ENCODE peak calls at places on chromosome 6, in nine cellular contexts. U, C, V, A, J, T, K, E and H are unnamed samples.

GRCh38 chr6:136024711-136025110 is 173.2 kb downstream of the PDE7B start:
- DNase-seq in E (no peak), T (no peak), A (no peak), V (no peak), C (no peak), J (no peak), U (no peak), K (no peak), H (no peak)

GRCh38 chr6:46366190-46366900 is 124.9 kb downstream of the RCAN2 start:
- DNase-seq in K (no peak), T (no peak), A (no peak), U (no peak), C (no peak), J (no peak), E (no peak), V (no peak), H (no peak)

GRCh38 chr6:42138630-42139619 is 3.5 kb downstream of the C6orf132 start:
- DNase-seq in K (peak; percentile 47), E (no peak), V (no peak), A (no peak), T (no peak), C (no peak), J (peak; percentile 49), U (no peak), H (no peak)

GRCh38 chr6:149917679-149918078 is 5.2 kb downstream of the RAET1G start:
- DNase-seq in K (no peak), A (no peak), V (no peak), T (no peak), E (no peak), U (no peak), J (no peak), C (no peak), H (no peak)

GRCh38 chr6:23456396-23456795 is 669.6 kb upstream of the NRSN1 start:
- DNase-seq in J (no peak), K (no peak), E (no peak), A (no peak), T (no peak), C (no peak), U (no peak), V (no peak), H (no peak)

GRCh38 chr6:15160812-15161211 is 85.1 kb upstream of the JARID2 start:
- DNase-seq in E (no peak), K (no peak), T (no peak), V (peak; percentile 20), A (no peak), U (no peak), J (no peak), C (no peak), H (no peak)

GRCh38 chr6:56933650-56934049 is 21.3 kb upstream of the BEND6 start:
- DNase-seq in K (no peak), A (no peak), U (no peak), C (no peak), T (no peak), J (no peak), E (no peak), V (no peak), H (peak; percentile 20)

GRCh38 chr6:2999005-2999620 is 581 bp upstream of the NQO2 start:
- DNase-seq in K (no peak), C (peak; percentile 83), U (no peak), T (peak; percentile 84), J (no peak), E (no peak), V (peak; percentile 73), A (no peak), H (no peak)

GRCh38 chr6:41558033-41558807 is 12.0 kb downstream of the FOXP4 start:
- DNase-seq in C (no peak), T (no peak), E (no peak), V (no peak), J (no peak), A (no peak), K (no peak), U (no peak), H (no peak)

GRCh38 chr6:117536317-117536716 is 53.8 kb downstream of the DCBLD1 start:
- DNase-seq in A (no peak), E (no peak), V (no peak), T (peak; percentile 33), J (no peak), U (no peak), K (no peak), C (no peak), H (no peak)

GRCh38 chr6:83183082-83183828 is 9.8 kb downstream of the PGM3 start:
- DNase-seq in E (no peak), T (peak; percentile 95), A (no peak), K (no peak), C (peak; percentile 92), V (peak; percentile 95), J (no peak), U (no peak), H (no peak)

GRCh38 chr6:15062311-15063252 is 183.3 kb upstream of the JARID2 start:
- DNase-seq in U (no peak), E (no peak), J (peak; percentile 82), V (peak; percentile 83), K (no peak), C (peak; percentile 14), A (no peak), T (peak; percentile 92), H (no peak)

GRCh38 chr6:28737750-28738395 is 185.9 kb downstream of the TRIM27 start:
- DNase-seq in A (no peak), T (no peak), V (no peak), K (no peak), J (no peak), E (no peak), U (no peak), C (no peak), H (no peak)

GRCh38 chr6:106145741-106146227 is 59.6 kb downstream of the PRDM1 start:
- DNase-seq in T (no peak), A (no peak), V (no peak), C (no peak), E (no peak), J (no peak), K (no peak), U (no peak), H (peak; percentile 34)

DNA sequence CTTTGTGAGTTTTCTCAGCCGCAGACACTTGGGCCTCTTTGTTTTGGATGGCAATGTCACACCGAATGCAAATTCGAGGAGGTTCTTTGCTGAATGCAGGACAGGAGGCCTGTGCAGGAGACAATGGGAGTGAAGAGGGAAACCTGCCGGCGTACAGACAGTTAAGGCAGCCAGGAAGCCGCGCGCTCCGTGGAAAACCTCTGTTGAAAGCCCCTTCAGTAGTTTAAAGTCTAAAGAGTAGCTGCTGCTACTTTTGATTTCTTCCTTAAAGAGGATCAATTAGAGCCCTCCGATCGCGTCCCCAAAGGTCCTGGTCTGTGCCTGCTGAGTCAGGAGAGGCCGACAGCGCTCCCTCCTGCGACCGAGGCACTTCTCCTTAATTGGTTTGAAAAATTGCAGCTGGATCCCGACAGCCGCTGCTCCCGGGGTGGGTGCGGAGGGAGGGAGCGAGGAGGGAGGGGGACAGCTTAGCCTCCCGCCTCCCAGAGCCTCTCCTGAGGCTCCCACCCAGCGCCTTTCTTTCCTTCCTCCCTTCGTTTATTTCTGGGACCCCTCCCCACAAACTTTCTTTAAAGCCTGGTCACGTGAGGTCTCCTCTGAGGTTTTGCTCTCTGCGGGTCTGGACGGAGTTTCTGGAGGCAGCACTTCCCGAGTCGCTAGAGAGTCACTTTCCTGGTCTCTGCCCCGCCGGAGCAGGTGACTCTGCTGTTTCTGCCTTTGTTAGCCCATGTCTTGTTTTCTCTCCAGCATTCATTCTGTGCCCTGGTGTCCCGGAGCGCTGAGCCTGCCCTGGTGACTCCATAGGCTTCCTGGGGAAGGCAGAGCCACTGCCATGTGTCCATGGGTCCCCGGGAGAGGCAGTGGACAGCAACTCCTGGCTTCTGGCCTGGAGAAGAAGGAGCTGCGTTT is 22.3 kb upstream of the RPP40 start:
- DNase-seq in K (peak; percentile 48), V (no peak), E (peak; percentile 38), A (no peak), U (peak; percentile 23), J (peak; percentile 69), T (peak; percentile 61), C (no peak), H (no peak)
- TF ChIP-seq CTCF in K (no peak), V (peak; percentile 5), E (peak; percentile 27), A (no peak), U (no peak), J (no peak), T (no peak), C (peak; percentile 20), H (no peak)

DNA sequence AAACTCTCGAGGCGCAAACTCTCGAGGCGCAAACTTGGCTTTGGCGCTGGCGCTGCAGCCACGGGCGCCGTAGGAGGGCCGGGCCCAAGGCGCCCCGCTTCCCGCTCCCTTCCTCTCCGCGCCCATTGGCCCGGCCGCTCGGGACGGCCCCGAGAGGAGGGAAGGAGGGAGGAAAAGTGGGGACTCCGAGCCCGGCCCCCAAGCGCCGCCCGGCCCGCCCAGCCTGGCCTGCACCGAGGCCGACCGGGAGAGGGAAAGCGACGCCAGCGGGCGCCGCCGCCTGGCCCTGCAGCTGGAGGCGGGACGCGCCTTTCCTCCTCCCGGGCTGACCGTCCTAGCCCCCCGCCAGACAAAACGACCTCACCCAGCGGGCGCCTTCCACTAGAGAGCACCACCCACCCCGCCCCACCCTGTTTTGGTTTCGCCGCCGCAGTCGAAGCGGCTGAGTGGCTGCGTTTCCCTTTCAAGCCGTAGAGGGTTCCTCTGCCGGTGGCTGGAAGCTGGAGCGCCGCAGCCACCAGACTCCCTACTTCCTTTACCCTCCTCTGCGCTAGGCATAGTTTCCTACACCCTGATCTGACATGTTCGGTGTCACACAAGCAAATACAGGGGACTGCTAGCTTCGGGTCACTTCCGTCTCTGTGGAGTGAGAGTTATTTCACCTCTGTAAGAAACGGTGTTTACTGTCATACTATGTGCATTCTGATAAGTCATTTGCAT is at the start of gene MBOAT1:
- DNase-seq in K (peak; percentile 89), J (peak; percentile 96), V (peak; percentile 62), U (peak; percentile 99), A (peak; percentile 29), C (peak; percentile 93), T (peak; percentile 96), E (peak; percentile 71), H (peak; percentile 86)
- TF ChIP-seq CTCF in K (peak; percentile 7), J (peak; percentile 33), V (no peak), U (peak; percentile 42), A (no peak), C (no peak), T (no peak), E (peak; percentile 17), H (peak; percentile 15)

DNA sequence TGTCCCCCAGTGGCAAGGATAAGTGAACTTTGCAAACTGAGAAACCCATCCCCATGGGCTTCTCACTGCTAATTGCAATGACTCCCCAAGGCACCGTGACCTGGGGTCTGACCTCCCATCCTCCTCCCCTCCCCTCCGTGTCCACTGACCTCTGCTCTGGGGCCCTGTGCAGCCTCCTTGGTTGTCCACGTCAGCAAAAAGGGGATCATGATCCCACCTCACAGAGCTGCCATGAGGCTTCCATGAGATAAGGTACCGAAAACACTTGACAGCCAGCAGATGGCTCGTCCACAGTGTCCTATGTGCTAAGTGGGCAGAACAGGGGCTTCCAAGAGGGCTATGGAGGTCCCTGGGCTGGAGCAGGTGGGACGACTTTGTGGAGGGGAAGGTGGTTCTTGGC is 104.5 kb downstream of the GRM4 start:
- DNase-seq in V (no peak), A (no peak), K (no peak), C (no peak), E (no peak), U (no peak), J (no peak), T (no peak), H (no peak)
- TF ChIP-seq CTCF in V (no peak), A (no peak), K (no peak), C (no peak), E (no peak), U (no peak), J (no peak), T (no peak), H (no peak)

DNA sequence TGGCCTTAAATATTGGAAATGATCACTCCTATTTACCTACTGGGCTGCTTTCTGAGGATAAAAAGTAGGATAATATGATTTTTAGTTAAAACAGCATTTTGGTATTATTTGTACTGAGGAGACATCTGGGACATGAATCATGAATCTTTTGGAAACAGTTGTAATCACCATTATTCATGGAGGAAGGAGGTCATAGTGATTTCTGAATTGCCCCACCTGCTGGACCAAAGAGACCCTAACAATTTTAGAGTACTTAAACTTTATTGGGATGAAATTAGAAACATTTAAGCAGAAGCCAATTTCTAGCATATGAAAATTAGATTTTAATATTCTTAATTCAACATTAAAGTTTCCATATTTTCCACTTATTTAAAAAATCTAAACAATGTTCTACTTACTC is 108.4 kb upstream of the SIM1 start:
- DNase-seq in A (no peak), U (peak; percentile 37), E (no peak), J (no peak), V (peak; percentile 21), T (peak; percentile 54), C (peak; percentile 38), K (no peak), H (no peak)
- TF ChIP-seq CTCF in A (no peak), U (peak; percentile 48), E (peak; percentile 59), J (peak; percentile 6), V (peak; percentile 42), T (peak; percentile 46), C (peak; percentile 22), K (no peak), H (peak; percentile 7)